ENCODE peak calls at places on chromosome 1, in six cellular contexts. One of them, this sample, is unnamed.

GRCh38 chr1:96292141-96292540 is 429.4 kb upstream of the PTBP2 start:
- DNase-seq in HepG2: no peak
- DNase-seq in endothelial cell of umbilical vein: no peak
- DNase-seq in K562: no peak
- DNase-seq in NB4: no peak
- DNase-seq in GM12878: no peak
- DNase-seq in this sample: no peak

GRCh38 chr1:205719015-205719414 is 31.0 kb downstream of the NUCKS1 start:
- DNase-seq in HepG2: no peak
- DNase-seq in endothelial cell of umbilical vein: no peak
- DNase-seq in K562: no peak
- DNase-seq in NB4: no peak
- DNase-seq in GM12878: no peak
- DNase-seq in this sample: no peak

GRCh38 chr1:205593532-205593931 is 38.3 kb downstream of the ELK4 start:
- DNase-seq in HepG2: no peak
- DNase-seq in endothelial cell of umbilical vein: peak
- DNase-seq in K562: no peak
- DNase-seq in NB4: no peak
- DNase-seq in GM12878: peak
- DNase-seq in this sample: no peak

GRCh38 chr1:97930472-97930871 is 9.6 kb upstream of the DPYD start:
- DNase-seq in HepG2: peak
- DNase-seq in endothelial cell of umbilical vein: no peak
- DNase-seq in K562: no peak
- DNase-seq in NB4: no peak
- DNase-seq in GM12878: no peak
- DNase-seq in this sample: no peak

GRCh38 chr1:180241716-180242544 is 11.9 kb downstream of the LHX4 start:
- DNase-seq in HepG2: no peak
- DNase-seq in endothelial cell of umbilical vein: no peak
- DNase-seq in K562: no peak
- DNase-seq in NB4: peak
- DNase-seq in GM12878: no peak
- DNase-seq in this sample: no peak

GRCh38 chr1:32963746-32964460 is 706 bp downstream of the RNF19B start:
- DNase-seq in HepG2: no peak
- DNase-seq in endothelial cell of umbilical vein: peak
- DNase-seq in K562: peak
- DNase-seq in NB4: peak
- DNase-seq in GM12878: no peak
- DNase-seq in this sample: peak

GRCh38 chr1:18962855-18963737 is 6.6 kb upstream of the IFFO2 start:
- DNase-seq in HepG2: no peak
- DNase-seq in endothelial cell of umbilical vein: no peak
- DNase-seq in K562: no peak
- DNase-seq in NB4: no peak
- DNase-seq in GM12878: no peak
- DNase-seq in this sample: no peak

GRCh38 chr1:151613275-151613867 is 1.5 kb downstream of the SNX27 start:
- DNase-seq in HepG2: no peak
- DNase-seq in endothelial cell of umbilical vein: no peak
- DNase-seq in K562: peak
- DNase-seq in NB4: peak
- DNase-seq in GM12878: no peak
- DNase-seq in this sample: no peak

GRCh38 chr1:32151319-32151787 is 28.1 kb upstream of the TXLNA start:
- DNase-seq in HepG2: no peak
- DNase-seq in endothelial cell of umbilical vein: peak
- DNase-seq in K562: no peak
- DNase-seq in NB4: no peak
- DNase-seq in GM12878: no peak
- DNase-seq in this sample: no peak

GRCh38 chr1:221788466-221788865 is 46.6 kb upstream of the DUSP10 start:
- DNase-seq in HepG2: no peak
- DNase-seq in endothelial cell of umbilical vein: no peak
- DNase-seq in K562: no peak
- DNase-seq in NB4: no peak
- DNase-seq in GM12878: no peak
- DNase-seq in this sample: no peak

GRCh38 chr1:53524428-53525400 is 65.5 kb downstream of the DMRTB1 start:
- DNase-seq in HepG2: no peak
- DNase-seq in endothelial cell of umbilical vein: no peak
- DNase-seq in K562: peak
- DNase-seq in NB4: no peak
- DNase-seq in GM12878: no peak
- DNase-seq in this sample: no peak

GRCh38 chr1:231949277-231950122 is 322.9 kb downstream of the DISC1 start:
- DNase-seq in HepG2: no peak
- DNase-seq in endothelial cell of umbilical vein: no peak
- DNase-seq in K562: no peak
- DNase-seq in NB4: no peak
- DNase-seq in GM12878: no peak
- DNase-seq in this sample: no peak

GRCh38 chr1:78068681-78069283 is 23.0 kb downstream of the GIPC2 start:
- DNase-seq in HepG2: no peak
- DNase-seq in endothelial cell of umbilical vein: no peak
- DNase-seq in K562: no peak
- DNase-seq in NB4: no peak
- DNase-seq in GM12878: no peak
- DNase-seq in this sample: no peak

GRCh38 chr1:225937048-225937968 is 3.7 kb downstream of the LEFTY2 start:
- DNase-seq in HepG2: no peak
- DNase-seq in endothelial cell of umbilical vein: no peak
- DNase-seq in K562: no peak
- DNase-seq in NB4: no peak
- DNase-seq in GM12878: no peak
- DNase-seq in this sample: no peak

GRCh38 chr1:23103001-23103879 is 65.4 kb downstream of the LUZP1 start:
- DNase-seq in HepG2: no peak
- DNase-seq in endothelial cell of umbilical vein: peak
- DNase-seq in K562: peak
- DNase-seq in NB4: peak
- DNase-seq in GM12878: no peak
- DNase-seq in this sample: peak

GRCh38 chr1:195275688-195276087 is 1332.6 kb downstream of the KCNT2 start:
- DNase-seq in HepG2: no peak
- DNase-seq in endothelial cell of umbilical vein: no peak
- DNase-seq in K562: no peak
- DNase-seq in NB4: no peak
- DNase-seq in GM12878: no peak
- DNase-seq in this sample: no peak

GRCh38 chr1:167107456-167107855 is 13.6 kb downstream of the STYXL2 start:
- DNase-seq in HepG2: no peak
- DNase-seq in endothelial cell of umbilical vein: no peak
- DNase-seq in K562: no peak
- DNase-seq in NB4: no peak
- DNase-seq in GM12878: no peak
- DNase-seq in this sample: no peak

GRCh38 chr1:243335297-243335696 is 79.5 kb downstream of the SDCCAG8 start:
- DNase-seq in HepG2: no peak
- DNase-seq in endothelial cell of umbilical vein: peak
- DNase-seq in K562: peak
- DNase-seq in NB4: no peak
- DNase-seq in GM12878: no peak
- DNase-seq in this sample: no peak

GRCh38 chr1:107899655-107900054 is 65.3 kb downstream of the VAV3 start:
- DNase-seq in HepG2: no peak
- DNase-seq in endothelial cell of umbilical vein: no peak
- DNase-seq in K562: no peak
- DNase-seq in NB4: no peak
- DNase-seq in GM12878: no peak
- DNase-seq in this sample: no peak

GRCh38 chr1:228992044-228992443 is 256.8 kb downstream of the RHOU start:
- DNase-seq in HepG2: no peak
- DNase-seq in endothelial cell of umbilical vein: no peak
- DNase-seq in K562: no peak
- DNase-seq in NB4: no peak
- DNase-seq in GM12878: no peak
- DNase-seq in this sample: no peak

GRCh38 chr1:217189362-217189761 is 441.5 kb downstream of the GPATCH2 start:
- DNase-seq in HepG2: no peak
- DNase-seq in endothelial cell of umbilical vein: no peak
- DNase-seq in K562: no peak
- DNase-seq in NB4: no peak
- DNase-seq in GM12878: no peak
- DNase-seq in this sample: no peak

GRCh38 chr1:22676916-22677601 is 24.0 kb downstream of the C1QB start:
- DNase-seq in HepG2: no peak
- DNase-seq in endothelial cell of umbilical vein: no peak
- DNase-seq in K562: no peak
- DNase-seq in NB4: no peak
- DNase-seq in GM12878: no peak
- DNase-seq in this sample: no peak

GRCh38 chr1:34928865-34929496 is 469 bp downstream of the DLGAP3 start:
- DNase-seq in HepG2: no peak
- DNase-seq in endothelial cell of umbilical vein: peak
- DNase-seq in K562: peak
- DNase-seq in NB4: no peak
- DNase-seq in GM12878: no peak
- DNase-seq in this sample: no peak

GRCh38 chr1:30744060-30744756 is 13.4 kb downstream of the LAPTM5 start:
- DNase-seq in HepG2: no peak
- DNase-seq in endothelial cell of umbilical vein: no peak
- DNase-seq in K562: no peak
- DNase-seq in NB4: no peak
- DNase-seq in GM12878: no peak
- DNase-seq in this sample: no peak

GRCh38 chr1:234928642-234929041 is 200.0 kb downstream of the TOMM20 start:
- DNase-seq in HepG2: no peak
- DNase-seq in endothelial cell of umbilical vein: no peak
- DNase-seq in K562: no peak
- DNase-seq in NB4: no peak
- DNase-seq in GM12878: no peak
- DNase-seq in this sample: no peak

GRCh38 chr1:55479970-55480369 is 264.8 kb upstream of the USP24 start:
- DNase-seq in HepG2: no peak
- DNase-seq in endothelial cell of umbilical vein: no peak
- DNase-seq in K562: no peak
- DNase-seq in NB4: no peak
- DNase-seq in GM12878: no peak
- DNase-seq in this sample: no peak

GRCh38 chr1:55480396-55480795 is 265.2 kb upstream of the USP24 start:
- DNase-seq in HepG2: no peak
- DNase-seq in endothelial cell of umbilical vein: no peak
- DNase-seq in K562: no peak
- DNase-seq in NB4: no peak
- DNase-seq in GM12878: no peak
- DNase-seq in this sample: no peak

GRCh38 chr1:55476445-55477015 is 261.4 kb upstream of the USP24 start:
- DNase-seq in HepG2: no peak
- DNase-seq in endothelial cell of umbilical vein: no peak
- DNase-seq in K562: no peak
- DNase-seq in NB4: no peak
- DNase-seq in GM12878: no peak
- DNase-seq in this sample: no peak

GRCh38 chr1:55477953-55478352 is 262.8 kb upstream of the USP24 start:
- DNase-seq in HepG2: no peak
- DNase-seq in endothelial cell of umbilical vein: no peak
- DNase-seq in K562: no peak
- DNase-seq in NB4: no peak
- DNase-seq in GM12878: no peak
- DNase-seq in this sample: no peak

GRCh38 chr1:55478742-55479141 is 263.6 kb upstream of the USP24 start:
- DNase-seq in HepG2: peak
- DNase-seq in endothelial cell of umbilical vein: peak
- DNase-seq in K562: no peak
- DNase-seq in NB4: peak
- DNase-seq in GM12878: no peak
- DNase-seq in this sample: peak
- TF ChIP-seq MYC in HepG2: no peak
- TF ChIP-seq MYC in endothelial cell of umbilical vein: no peak
- TF ChIP-seq MYC in K562: no peak
- TF ChIP-seq MYC in NB4: no peak
- TF ChIP-seq MYC in GM12878: no peak
- TF ChIP-seq MYC in this sample: no peak

DNA sequence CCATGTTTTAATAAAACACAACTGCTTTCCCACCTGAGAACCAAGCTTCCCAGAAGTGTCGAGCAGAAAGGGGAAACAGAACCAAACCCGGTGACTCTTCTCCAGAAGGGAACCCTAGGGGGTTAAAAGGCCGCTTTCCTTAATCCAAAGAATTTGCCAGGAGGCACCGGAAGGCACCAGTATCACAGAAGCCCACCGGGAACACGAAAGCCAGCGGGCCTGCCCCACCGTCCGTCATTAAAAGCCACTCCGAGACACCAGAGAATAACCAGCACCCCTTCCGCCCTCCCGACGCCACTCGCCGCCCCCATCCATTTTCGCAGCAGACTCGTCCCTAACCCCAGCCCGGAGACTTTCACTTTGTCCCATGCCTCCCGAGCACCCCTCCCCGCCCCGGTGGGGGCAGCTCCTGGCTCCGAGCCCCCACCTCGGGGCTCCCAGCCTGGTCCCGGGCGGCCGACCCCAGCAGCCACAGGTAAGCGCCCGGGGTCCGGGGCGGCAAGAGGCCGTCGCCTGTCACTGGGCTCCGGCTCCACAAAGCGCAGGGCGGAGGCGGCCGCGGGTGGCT is 105.3 kb downstream of the SLC45A1 start:
- DNase-seq in HepG2: no peak
- DNase-seq in endothelial cell of umbilical vein: no peak
- DNase-seq in K562: peak
- DNase-seq in NB4: no peak
- DNase-seq in GM12878: no peak
- DNase-seq in this sample: no peak
- TF ChIP-seq MYC in HepG2: no peak
- TF ChIP-seq MYC in endothelial cell of umbilical vein: no peak
- TF ChIP-seq MYC in K562: no peak
- TF ChIP-seq MYC in NB4: no peak
- TF ChIP-seq MYC in GM12878: no peak
- TF ChIP-seq MYC in this sample: no peak

DNA sequence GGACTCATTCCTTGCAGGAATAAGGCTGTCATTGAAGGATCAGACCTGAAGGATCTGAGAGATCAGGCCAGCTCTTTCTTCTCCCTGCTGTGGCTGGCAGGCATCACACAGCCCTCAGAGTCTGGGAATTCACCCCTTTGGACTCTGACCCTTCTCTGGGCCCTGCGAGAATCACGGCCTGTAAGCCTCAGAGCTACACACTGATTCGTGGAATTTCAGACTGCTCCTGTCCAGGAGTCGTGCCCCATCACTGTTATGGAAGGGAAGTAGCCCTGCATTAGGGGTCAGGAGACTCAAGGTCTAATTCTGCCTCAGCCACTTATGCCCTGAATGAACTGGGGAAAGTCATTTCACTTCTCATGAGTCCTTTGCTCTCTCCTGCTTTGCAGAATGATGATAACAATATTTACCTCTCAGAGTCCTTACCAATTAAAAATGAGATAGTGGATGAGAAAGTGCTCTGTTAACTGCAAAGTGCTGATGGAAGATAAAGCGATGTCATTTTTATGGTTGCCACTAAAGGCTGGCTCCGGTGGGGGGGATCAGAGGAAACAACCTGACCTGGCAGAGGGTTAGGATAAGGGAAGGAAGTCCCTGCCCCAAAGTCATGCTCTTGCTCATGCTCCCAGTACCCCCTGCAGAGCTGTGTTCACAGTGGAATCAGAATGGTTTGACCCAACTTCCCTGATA is 148.5 kb upstream of the CD34 start:
- DNase-seq in HepG2: peak
- DNase-seq in endothelial cell of umbilical vein: no peak
- DNase-seq in K562: no peak
- DNase-seq in NB4: no peak
- DNase-seq in GM12878: no peak
- DNase-seq in this sample: no peak
- TF ChIP-seq MYC in HepG2: no peak
- TF ChIP-seq MYC in endothelial cell of umbilical vein: no peak
- TF ChIP-seq MYC in K562: no peak
- TF ChIP-seq MYC in NB4: no peak
- TF ChIP-seq MYC in GM12878: no peak
- TF ChIP-seq MYC in this sample: no peak

GRCh38 chr1:9882296-9882944 is 27.6 kb downstream of the CTNNBIP1 start:
- DNase-seq in HepG2: no peak
- DNase-seq in endothelial cell of umbilical vein: no peak
- DNase-seq in K562: no peak
- DNase-seq in NB4: no peak
- DNase-seq in GM12878: no peak
- DNase-seq in this sample: no peak
- TF ChIP-seq MYC in HepG2: no peak
- TF ChIP-seq MYC in endothelial cell of umbilical vein: no peak
- TF ChIP-seq MYC in K562: no peak
- TF ChIP-seq MYC in NB4: no peak
- TF ChIP-seq MYC in GM12878: no peak
- TF ChIP-seq MYC in this sample: no peak